ENCODE peak calls at places on chromosomes 6 and 20, in eight cellular contexts. W is bronchial epithelial cell, D is cardiac fibroblast, R is hepatocyte, A is neural progenitor cell, K is LNCaP clone FGC, S is heart right ventricle, Z is HFF-Myc. T is an unnamed sample.

GRCh38 chr20:1900321-1900791 is 5.1 kb downstream of the SIRPA start:
- DNase-seq in W (peak), D (peak), R (peak), A (peak), K (no peak), S (peak), Z (peak), T (no peak)

GRCh38 chr20:24823176-24823575 is 125.9 kb upstream of the CST7 start:
- DNase-seq in W (no peak), D (no peak), R (no peak), A (no peak), K (no peak), S (no peak), Z (no peak), T (no peak)

GRCh38 chr20:62823688-62824475 is 7.0 kb downstream of the COL9A3 start:
- DNase-seq in W (no peak), D (no peak), R (no peak), A (peak), K (no peak), S (peak), Z (no peak), T (no peak)

GRCh38 chr20:16360668-16361067 is 212.6 kb downstream of the KIF16B start:
- DNase-seq in W (no peak), D (no peak), R (no peak), A (no peak), K (no peak), S (no peak), Z (no peak), T (no peak)

GRCh38 chr20:33915726-33916331 is 77.9 kb upstream of the RALY start:
- DNase-seq in W (peak), D (no peak), R (peak), A (peak), K (no peak), S (peak), Z (no peak), T (no peak)

GRCh38 chr6:14326774-14327173 is 209.2 kb downstream of the CD83 start:
- DNase-seq in W (no peak), D (no peak), R (no peak), A (no peak), K (no peak), S (no peak), Z (no peak), T (no peak)

GRCh38 chr20:19254956-19255355 is 42.5 kb downstream of the SLC24A3 start:
- DNase-seq in W (no peak), D (no peak), R (no peak), A (no peak), K (no peak), S (no peak), Z (no peak), T (no peak)

GRCh38 chr6:32622545-32623401 is 14.4 kb upstream of the HLA-DQA1 start:
- DNase-seq in W (peak), D (no peak), R (peak), A (peak), K (peak), S (peak), Z (peak), T (no peak)

GRCh38 chr6:136647363-136647763 is 97.1 kb upstream of the MAP7 start:
- DNase-seq in W (peak), D (peak), R (peak), A (no peak), K (no peak), S (no peak), Z (peak), T (no peak)

GRCh38 chr6:22030730-22031619 is 265.9 kb downstream of the PRL start:
- DNase-seq in W (no peak), D (no peak), R (no peak), A (no peak), K (peak), S (no peak), Z (no peak), T (no peak)

GRCh38 chr6:159935065-159935464 is 33.8 kb upstream of the IGF2R start:
- DNase-seq in W (peak), D (peak), R (no peak), A (no peak), K (no peak), S (no peak), Z (no peak), T (no peak)

GRCh38 chr20:5844063-5844681 is 94.0 kb downstream of the SHLD1 start:
- DNase-seq in W (peak), D (no peak), R (no peak), A (no peak), K (no peak), S (no peak), Z (no peak), T (no peak)

GRCh38 chr6:41683460-41684310 is 45.4 kb downstream of the MDFI start:
- DNase-seq in W (peak), D (peak), R (peak), A (peak), K (no peak), S (peak), Z (no peak), T (no peak)

GRCh38 chr20:17510548-17510947 is 20.6 kb downstream of the BFSP1 start:
- DNase-seq in W (no peak), D (no peak), R (no peak), A (no peak), K (no peak), S (no peak), Z (no peak), T (no peak)

GRCh38 chr6:140779341-140779740 is 1353.4 kb upstream of the GJE1 start:
- DNase-seq in W (peak), D (peak), R (no peak), A (no peak), K (no peak), S (no peak), Z (no peak), T (no peak)

GRCh38 chr6:100701728-100702127 is 179.4 kb downstream of the ASCC3 start:
- DNase-seq in W (no peak), D (no peak), R (no peak), A (no peak), K (no peak), S (no peak), Z (no peak), T (no peak)

GRCh38 chr6:2429460-2429859 is 184.1 kb upstream of the GMDS start:
- DNase-seq in W (no peak), D (no peak), R (peak), A (no peak), K (no peak), S (no peak), Z (no peak), T (peak)

GRCh38 chr6:3648724-3649123 is 102.8 kb downstream of the PXDC1 start:
- DNase-seq in W (no peak), D (no peak), R (no peak), A (no peak), K (no peak), S (no peak), Z (no peak), T (no peak)

GRCh38 chr6:21486115-21486514 is 107.4 kb upstream of the SOX4 start:
- DNase-seq in W (no peak), D (no peak), R (no peak), A (no peak), K (no peak), S (no peak), Z (no peak), T (no peak)

GRCh38 chr6:157763129-157763893 is 59.7 kb upstream of the SNX9 start:
- DNase-seq in W (peak), D (peak), R (peak), A (no peak), K (peak), S (peak), Z (peak), T (no peak)

GRCh38 chr20:49685809-49686208 is 27.9 kb downstream of the B4GALT5 start:
- DNase-seq in W (peak), D (peak), R (no peak), A (no peak), K (no peak), S (no peak), Z (no peak), T (no peak)

GRCh38 chr20:33578510-33578909 is 83.6 kb upstream of the C20orf144 start:
- DNase-seq in W (no peak), D (peak), R (peak), A (no peak), K (no peak), S (no peak), Z (peak), T (no peak)

GRCh38 chr20:3865887-3866407 is 19.3 kb downstream of the MAVS start:
- DNase-seq in W (no peak), D (no peak), R (no peak), A (no peak), K (no peak), S (no peak), Z (no peak), T (no peak)

GRCh38 chr6:44338228-44339122 is 4.0 kb upstream of the SPATS1 start:
- DNase-seq in W (peak), D (peak), R (peak), A (peak), K (peak), S (peak), Z (peak), T (no peak)

GRCh38 chr6:38404355-38404754 is 235.4 kb downstream of the BTBD9 start:
- DNase-seq in W (peak), D (no peak), R (no peak), A (no peak), K (peak), S (no peak), Z (no peak), T (no peak)

GRCh38 chr6:2129076-2129695 is 116.2 kb downstream of the GMDS start:
- DNase-seq in W (no peak), D (no peak), R (no peak), A (no peak), K (no peak), S (no peak), Z (no peak), T (no peak)

GRCh38 chr6:133341607-133342158 is 100.5 kb downstream of the EYA4 start:
- DNase-seq in W (peak), D (peak), R (peak), A (no peak), K (no peak), S (no peak), Z (no peak), T (peak)

GRCh38 chr6:5422321-5422915 is 161.1 kb downstream of the FARS2 start:
- DNase-seq in W (peak), D (peak), R (peak), A (peak), K (peak), S (no peak), Z (no peak), T (no peak)

GRCh38 chr6:157597461-157598312 is 216.7 kb downstream of the ZDHHC14 start:
- DNase-seq in W (peak), D (peak), R (peak), A (peak), K (peak), S (peak), Z (no peak), T (no peak)

GRCh38 chr20:40506567-40506966 is 182.5 kb downstream of the MAFB start:
- DNase-seq in W (peak), D (peak), R (peak), A (no peak), K (no peak), S (peak), Z (peak), T (peak)

GRCh38 chr6:131430531-131430930 is 142.5 kb upstream of the ARG1 start:
- DNase-seq in W (no peak), D (no peak), R (no peak), A (no peak), K (no peak), S (no peak), Z (no peak), T (no peak)

GRCh38 chr6:145758086-145758485 is 22.8 kb upstream of the EPM2A start:
- DNase-seq in W (peak), D (no peak), R (no peak), A (no peak), K (no peak), S (no peak), Z (no peak), T (no peak)

GRCh38 chr20:62710886-62711702 is 2.5 kb downstream of the NTSR1 start:
- DNase-seq in W (peak), D (no peak), R (no peak), A (no peak), K (no peak), S (peak), Z (no peak), T (no peak)

GRCh38 chr6:135257641-135258405 is 76.7 kb downstream of the MYB start:
- DNase-seq in W (no peak), D (no peak), R (no peak), A (no peak), K (no peak), S (no peak), Z (no peak), T (no peak)

GRCh38 chr6:143027058-143027457 is 33.6 kb upstream of the AIG1 start:
- DNase-seq in W (peak), D (peak), R (peak), A (peak), K (no peak), S (peak), Z (no peak), T (no peak)

GRCh38 chr20:57828696-57829095 is 118.9 kb upstream of the PMEPA1 start:
- DNase-seq in W (no peak), D (no peak), R (no peak), A (no peak), K (no peak), S (no peak), Z (no peak), T (no peak)

GRCh38 chr6:12276332-12276943 is 13.7 kb upstream of the EDN1 start:
- DNase-seq in W (no peak), D (no peak), R (no peak), A (no peak), K (no peak), S (no peak), Z (no peak), T (no peak)
- H3K4me3 ChIP-seq in W (no peak), D (no peak), R (no peak), A (no peak), K (no peak), S (no peak), Z (no peak), T (no peak)

DNA sequence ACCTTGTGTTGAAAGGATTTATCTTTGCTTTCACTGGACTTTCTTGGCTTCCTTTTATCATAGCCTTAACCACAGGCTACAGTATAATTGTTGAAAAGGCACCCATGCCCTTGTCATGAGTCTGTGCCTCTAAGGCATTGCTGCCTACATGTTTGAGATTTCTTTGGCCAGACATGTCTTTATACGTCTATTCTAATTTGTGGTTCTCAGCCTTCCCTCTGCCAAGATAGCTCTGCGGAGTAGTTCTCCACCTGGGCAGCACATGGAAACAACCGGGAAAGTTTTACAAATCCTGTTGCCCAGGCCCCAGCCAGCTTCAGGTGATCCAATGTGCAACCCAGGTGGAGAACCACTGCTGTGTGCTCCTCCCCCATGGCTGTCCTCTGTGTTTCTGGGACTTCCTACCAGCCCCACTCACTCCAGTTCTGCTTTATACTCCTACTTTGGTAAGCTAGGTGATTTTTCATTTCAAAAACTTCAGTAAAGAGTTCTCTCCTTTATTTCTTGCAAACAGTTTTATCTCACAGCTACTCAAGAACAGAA is 159.6 kb upstream of the MYLIP start:
- DNase-seq in W (peak), D (peak), R (no peak), A (no peak), K (no peak), S (no peak), Z (no peak), T (peak)
- TF ChIP-seq CTCF in W (no peak), D (no peak), R (no peak), A (no peak), K (no peak), S (no peak), Z (no peak), T (no peak)

GRCh38 chr20:52269926-52270325 is 78.3 kb upstream of the ZFP64 start:
- DNase-seq in W (no peak), D (no peak), R (no peak), A (no peak), K (no peak), S (no peak), Z (no peak), T (no peak)

GRCh38 chr20:52267418-52267817 is 75.8 kb upstream of the ZFP64 start:
- DNase-seq in W (no peak), D (no peak), R (no peak), A (no peak), K (no peak), S (no peak), Z (no peak), T (no peak)

GRCh38 chr20:52269327-52269726 is 77.7 kb upstream of the ZFP64 start:
- DNase-seq in W (no peak), D (no peak), R (no peak), A (no peak), K (no peak), S (no peak), Z (peak), T (no peak)

GRCh38 chr20:52268184-52268583 is 76.6 kb upstream of the ZFP64 start:
- DNase-seq in W (peak), D (peak), R (no peak), A (no peak), K (no peak), S (no peak), Z (peak), T (peak)
- H3K4me3 ChIP-seq in W (no peak), D (no peak), R (no peak), A (no peak), K (no peak), S (no peak), Z (no peak), T (no peak)

GRCh38 chr6:168118935-168119334 is 39.9 kb upstream of the FRMD1 start:
- DNase-seq in W (no peak), D (no peak), R (no peak), A (no peak), K (no peak), S (no peak), Z (no peak), T (no peak)

GRCh38 chr6:168116446-168116974 is 37.5 kb upstream of the FRMD1 start:
- DNase-seq in W (no peak), D (no peak), R (no peak), A (no peak), K (no peak), S (no peak), Z (no peak), T (no peak)

GRCh38 chr6:168116975-168117899 is 38.2 kb upstream of the FRMD1 start:
- DNase-seq in W (no peak), D (no peak), R (peak), A (no peak), K (no peak), S (no peak), Z (no peak), T (no peak)

GRCh38 chr6:168119539-168119938 is 40.5 kb upstream of the FRMD1 start:
- DNase-seq in W (no peak), D (no peak), R (no peak), A (no peak), K (no peak), S (no peak), Z (no peak), T (no peak)

DNA sequence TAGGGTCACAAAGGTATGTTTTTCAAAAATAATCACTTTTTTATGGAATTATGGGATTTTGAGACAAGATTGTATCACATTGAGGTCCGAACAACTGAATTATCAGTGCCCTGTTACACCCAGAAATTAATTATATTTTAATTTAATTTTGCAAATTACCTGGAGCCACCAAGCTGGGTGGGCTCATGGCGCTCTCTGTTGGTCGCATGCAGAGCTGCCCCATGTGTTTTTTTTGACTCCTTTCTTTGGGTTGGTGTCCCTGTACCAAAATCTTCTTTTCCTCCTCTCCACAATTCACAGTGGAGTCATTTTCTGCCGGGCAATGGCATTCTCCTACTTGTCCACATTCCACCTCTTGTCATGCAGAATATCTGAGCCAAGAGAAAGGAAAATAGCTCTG is 38.9 kb upstream of the FRMD1 start:
- DNase-seq in W (no peak), D (no peak), R (no peak), A (no peak), K (no peak), S (no peak), Z (no peak), T (no peak)
- TF ChIP-seq CTCF in W (peak), D (peak), R (peak), A (peak), K (peak), S (peak), Z (peak), T (peak)

GRCh38 chr6:130215526-130215925 is 7.2 kb downstream of the SAMD3 start:
- DNase-seq in W (no peak), D (no peak), R (no peak), A (no peak), K (no peak), S (no peak), Z (no peak), T (no peak)

GRCh38 chr6:130207979-130208649 is 14.6 kb downstream of the SAMD3 start:
- DNase-seq in W (no peak), D (no peak), R (no peak), A (no peak), K (no peak), S (no peak), Z (no peak), T (no peak)

GRCh38 chr6:130212215-130212874 is 10.4 kb downstream of the SAMD3 start:
- DNase-seq in W (no peak), D (no peak), R (peak), A (no peak), K (no peak), S (no peak), Z (no peak), T (no peak)

GRCh38 chr6:130216630-130217029 is 6.1 kb downstream of the SAMD3 start:
- DNase-seq in W (no peak), D (no peak), R (no peak), A (no peak), K (no peak), S (no peak), Z (no peak), T (no peak)

DNA sequence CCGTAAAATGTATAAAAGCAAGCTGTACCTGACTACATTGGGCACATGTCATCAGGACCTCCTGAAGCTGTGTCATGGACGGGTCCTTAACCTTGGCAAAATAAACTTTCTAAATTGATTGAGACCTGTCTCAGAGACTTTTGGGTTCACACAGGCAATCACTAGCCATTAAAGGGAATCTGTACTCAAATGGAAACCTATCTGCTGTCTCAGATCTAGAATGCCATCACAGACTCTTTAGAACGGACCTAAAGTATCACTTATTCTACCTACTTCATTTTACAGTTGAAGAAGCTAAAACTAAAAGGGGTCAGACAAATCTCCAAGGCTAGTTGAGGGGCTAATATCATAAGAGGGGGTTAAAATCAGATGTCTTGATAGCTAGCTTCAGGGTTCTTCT is 11.1 kb downstream of the SAMD3 start:
- DNase-seq in W (no peak), D (no peak), R (no peak), A (no peak), K (no peak), S (no peak), Z (no peak), T (no peak)
- H3K4me3 ChIP-seq in W (no peak), D (no peak), R (no peak), A (no peak), K (no peak), S (no peak), Z (no peak), T (no peak)